ENCODE peak calls at places on chromosomes 11 and 22, in eight cellular contexts. Q is left lung, U is upper lobe of right lung, D is BE2C, T is AG09319, K is HCT116, Y is fibroblast of lung, C is astrocyte of the spinal cord. J is an unnamed sample.

GRCh38 chr22:36252754-36253522 is at the start of gene APOL1:
- DNase-seq in Q (no peak), U (peak), D (no peak), T (no peak), K (no peak), Y (peak), C (no peak), J (no peak)

GRCh38 chr11:93512073-93512475 is 31.1 kb downstream of the SMCO4 start:
- DNase-seq in Q (no peak), U (no peak), D (no peak), T (no peak), K (no peak), Y (no peak), C (no peak), J (no peak)

GRCh38 chr22:32206774-32207758 is 2.2 kb upstream of the RFPL2 start:
- DNase-seq in Q (peak), U (no peak), D (no peak), T (no peak), K (peak), Y (no peak), C (peak), J (no peak)

GRCh38 chr11:117796456-117797428 is at the start of gene DSCAML1:
- DNase-seq in Q (peak), U (no peak), D (peak), T (no peak), K (no peak), Y (no peak), C (no peak), J (no peak)

GRCh38 chr11:134371436-134372185 is 39.8 kb downstream of the GLB1L2 start:
- DNase-seq in Q (no peak), U (peak), D (no peak), T (no peak), K (no peak), Y (no peak), C (no peak), J (peak)

GRCh38 chr11:96050435-96051182 is 126.7 kb upstream of the MTMR2 start:
- DNase-seq in Q (no peak), U (no peak), D (no peak), T (no peak), K (no peak), Y (peak), C (peak), J (no peak)

GRCh38 chr22:49756201-49756600 is 71.5 kb downstream of the BRD1 start:
- DNase-seq in Q (peak), U (no peak), D (no peak), T (no peak), K (no peak), Y (no peak), C (no peak), J (peak)

GRCh38 chr22:47225080-47225930 is 462.9 kb downstream of the TBC1D22A start:
- DNase-seq in Q (no peak), U (no peak), D (no peak), T (no peak), K (no peak), Y (no peak), C (no peak), J (no peak)

GRCh38 chr11:122808494-122808893 is 29.8 kb upstream of the CRTAM start:
- DNase-seq in Q (no peak), U (no peak), D (no peak), T (no peak), K (no peak), Y (peak), C (peak), J (no peak)

GRCh38 chr22:25759825-25760231 is 17.8 kb downstream of the MYO18B start:
- DNase-seq in Q (no peak), U (no peak), D (no peak), T (peak), K (no peak), Y (peak), C (peak), J (no peak)

GRCh38 chr11:86484795-86485166 is 110.1 kb downstream of the CCDC81 start:
- DNase-seq in Q (no peak), U (no peak), D (no peak), T (no peak), K (no peak), Y (no peak), C (no peak), J (no peak)

GRCh38 chr11:117934526-117935307 is 5.5 kb upstream of the TMPRSS13 start:
- DNase-seq in Q (no peak), U (no peak), D (no peak), T (no peak), K (no peak), Y (no peak), C (no peak), J (peak)

GRCh38 chr22:49533886-49534285 is 293.8 kb downstream of the BRD1 start:
- DNase-seq in Q (peak), U (peak), D (no peak), T (no peak), K (no peak), Y (no peak), C (no peak), J (peak)

GRCh38 chr11:95898782-95899181 is 25.1 kb downstream of the MTMR2 start:
- DNase-seq in Q (no peak), U (no peak), D (no peak), T (no peak), K (no peak), Y (no peak), C (no peak), J (no peak)

GRCh38 chr11:105881027-105881426 is 141.0 kb downstream of the MSANTD4 start:
- DNase-seq in Q (no peak), U (no peak), D (no peak), T (no peak), K (no peak), Y (no peak), C (no peak), J (no peak)

GRCh38 chr22:45155050-45155840 is 8.5 kb upstream of the NUP50 start:
- DNase-seq in Q (no peak), U (no peak), D (no peak), T (peak), K (no peak), Y (peak), C (peak), J (no peak)

GRCh38 chr22:36180038-36180880 is 19.7 kb upstream of the APOL3 start:
- DNase-seq in Q (peak), U (peak), D (peak), T (no peak), K (peak), Y (peak), C (peak), J (no peak)

GRCh38 chr22:38034278-38034882 is 22.8 kb upstream of the PICK1 start:
- DNase-seq in Q (peak), U (peak), D (peak), T (peak), K (peak), Y (peak), C (peak), J (no peak)

GRCh38 chr11:2769779-2770555 is 70.2 kb upstream of the KCNQ1OT1 start:
- DNase-seq in Q (peak), U (peak), D (no peak), T (no peak), K (no peak), Y (no peak), C (no peak), J (peak)

DNA sequence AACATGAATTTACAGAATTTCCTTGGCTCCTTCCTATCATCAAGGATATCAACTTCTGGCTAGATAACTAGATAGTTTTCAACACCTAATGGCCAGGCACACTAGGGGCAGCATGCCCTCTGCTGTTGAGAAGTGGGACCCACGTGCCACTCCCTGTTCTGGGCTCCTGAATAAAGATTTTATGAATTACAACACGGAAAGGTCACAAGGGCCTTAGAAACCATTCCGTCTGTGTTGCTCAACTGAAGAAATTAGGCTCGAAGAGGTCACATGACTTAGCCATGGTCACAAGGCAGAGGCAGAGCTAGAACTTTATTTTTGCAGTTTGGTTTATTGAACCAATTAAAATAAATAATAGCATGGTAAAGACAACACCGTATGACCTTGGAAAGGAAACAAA is 36.0 kb downstream of the PRCP start:
- DNase-seq in Q (peak), U (peak), D (peak), T (peak), K (peak), Y (peak), C (peak), J (no peak)
- TF ChIP-seq CTCF in Q (peak), U (peak), D (peak), T (peak), K (peak), Y (peak), C (peak), J (peak)

DNA sequence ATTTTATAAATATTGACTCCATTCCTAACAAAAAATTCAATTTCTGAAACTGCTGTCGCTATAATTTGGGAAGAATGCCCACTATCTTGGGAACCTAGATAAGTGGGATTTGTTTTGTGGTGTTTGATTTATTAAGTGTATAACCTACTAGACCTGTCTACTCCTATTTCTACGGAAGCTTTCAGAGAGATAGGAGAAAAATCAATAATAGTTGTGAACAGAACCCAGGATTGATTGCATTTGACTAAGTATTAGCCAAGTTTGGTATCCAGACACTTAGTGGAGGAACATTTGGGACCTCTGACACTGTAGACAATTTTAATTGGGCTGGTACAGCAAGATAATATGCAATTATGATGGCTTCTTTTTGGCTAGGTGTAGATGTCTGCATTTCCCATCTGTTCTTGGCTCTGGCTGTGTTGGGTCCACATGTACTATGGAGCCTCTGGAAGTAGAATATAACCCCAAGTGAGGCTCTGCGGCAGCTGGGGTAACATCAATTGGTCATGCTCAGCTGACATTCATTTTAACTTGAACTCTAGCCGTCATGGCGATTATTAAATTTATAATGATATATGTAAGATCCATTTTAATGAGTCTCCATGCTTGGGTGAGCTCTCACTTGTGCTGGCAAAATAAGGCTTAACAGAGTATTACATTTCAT is 111.5 kb upstream of the E2F8 start:
- DNase-seq in Q (no peak), U (no peak), D (no peak), T (no peak), K (no peak), Y (no peak), C (no peak), J (no peak)
- TF ChIP-seq CTCF in Q (no peak), U (no peak), D (no peak), T (no peak), K (no peak), Y (no peak), C (no peak), J (no peak)

GRCh38 chr11:6737872-6738466 is 33.8 kb downstream of the OR2AG2 start:
- DNase-seq in Q (no peak), U (no peak), D (peak), T (no peak), K (peak), Y (peak), C (peak), J (no peak)

GRCh38 chr11:6742260-6742659 is 29.5 kb downstream of the OR2AG2 start:
- DNase-seq in Q (no peak), U (no peak), D (no peak), T (no peak), K (no peak), Y (no peak), C (no peak), J (no peak)

GRCh38 chr11:6735306-6735705 is 36.5 kb downstream of the OR2AG2 start:
- DNase-seq in Q (no peak), U (no peak), D (no peak), T (no peak), K (no peak), Y (no peak), C (no peak), J (no peak)

GRCh38 chr11:6736495-6737121 is 35.2 kb downstream of the OR2AG2 start:
- DNase-seq in Q (no peak), U (no peak), D (no peak), T (no peak), K (no peak), Y (no peak), C (peak), J (no peak)

DNA sequence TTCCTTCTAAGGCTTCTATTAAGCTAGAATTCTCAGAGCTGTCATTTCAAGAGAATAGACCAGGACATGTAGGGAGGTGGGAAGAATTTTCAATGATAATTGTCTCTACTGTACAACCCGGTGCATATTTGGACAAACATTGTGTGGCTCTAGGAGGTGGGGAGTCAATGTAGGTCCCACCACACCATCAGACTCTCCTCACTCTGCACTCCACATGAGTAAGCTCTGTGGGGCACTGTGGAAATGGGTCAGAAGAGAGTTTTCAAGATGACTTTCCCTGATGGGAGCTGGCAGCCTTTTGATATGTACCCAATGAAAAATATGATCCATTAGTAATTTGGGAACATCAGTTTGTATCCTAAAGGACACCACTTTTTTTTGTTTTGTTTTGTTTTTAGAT is 33.2 kb downstream of the OR2AG2 start:
- DNase-seq in Q (no peak), U (no peak), D (no peak), T (no peak), K (no peak), Y (no peak), C (no peak), J (no peak)
- TF ChIP-seq CTCF in Q (no peak), U (no peak), D (no peak), T (no peak), K (no peak), Y (no peak), C (no peak), J (no peak)

DNA sequence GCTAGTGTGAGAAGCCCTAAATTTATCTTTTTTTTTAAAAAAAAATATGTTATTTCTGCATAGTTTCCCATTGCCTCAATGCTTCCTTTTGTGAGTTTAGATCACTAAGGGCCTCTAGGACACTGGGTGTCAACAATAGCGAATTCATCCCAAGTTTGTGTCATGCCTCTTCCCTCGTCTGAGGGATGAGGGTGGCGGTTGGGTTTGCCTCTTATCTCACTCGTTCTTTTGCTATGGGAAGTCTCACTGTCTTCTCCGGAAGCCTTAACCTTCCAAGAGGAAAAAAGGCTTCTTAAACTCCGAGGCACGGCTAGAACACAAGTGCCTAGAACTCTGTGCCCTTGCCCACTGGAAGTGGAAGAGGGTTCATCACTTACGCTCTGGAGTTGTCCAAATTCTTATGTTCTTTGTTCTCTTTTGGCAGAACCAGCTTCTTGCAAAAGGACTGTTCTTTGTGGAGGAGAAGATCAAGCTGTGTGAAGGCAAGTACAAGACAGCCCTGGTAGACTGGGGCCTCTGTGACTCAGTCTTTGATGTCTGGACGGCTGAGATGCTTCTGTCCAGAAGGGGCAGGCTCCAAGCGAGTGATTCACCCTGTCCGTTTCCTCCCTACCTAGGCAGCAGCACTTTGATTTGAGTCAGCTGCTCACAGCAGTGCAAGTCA is 78.5 kb downstream of the TRAF6 start:
- DNase-seq in Q (no peak), U (no peak), D (peak), T (peak), K (peak), Y (peak), C (peak), J (no peak)
- TF ChIP-seq CTCF in Q (no peak), U (no peak), D (no peak), T (peak), K (peak), Y (no peak), C (peak), J (peak)

DNA sequence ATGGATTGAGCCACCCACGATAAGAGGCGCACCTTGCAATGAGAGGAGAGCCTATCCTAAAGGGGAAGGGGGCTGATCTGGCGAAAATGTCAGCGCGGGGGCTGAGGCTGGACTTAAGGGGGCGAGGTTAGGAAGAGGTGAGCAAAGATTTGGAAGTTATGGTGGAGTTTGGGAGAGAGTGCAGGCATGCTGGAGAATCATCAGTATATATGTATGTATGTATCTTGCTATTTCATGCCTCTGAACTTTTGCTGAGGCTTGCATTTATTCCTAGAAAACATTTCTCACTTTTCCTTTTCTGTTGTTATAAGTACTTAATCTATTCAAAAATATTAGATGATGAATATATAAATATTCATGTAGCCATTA is 17.2 kb upstream of the THRSP start:
- DNase-seq in Q (no peak), U (no peak), D (no peak), T (no peak), K (no peak), Y (no peak), C (no peak), J (no peak)
- TF ChIP-seq CTCF in Q (peak), U (no peak), D (no peak), T (no peak), K (no peak), Y (no peak), C (no peak), J (peak)

J was measured in chondrocyte.